ENCODE peak calls at places on chromosomes 12 and 14, in eight cellular contexts. Q is lower leg skin; X is CD4-positive, alpha-beta T cell; A is BJ; S is A549; T is stomach; L is GM13977; K is left ventricle myocardium inferior. I is an unnamed sample.

GRCh38 chr12:89280833-89281533 is 71.3 kb downstream of the DUSP6 start:
- DNase-seq in Q (no peak), X (no peak), A (no peak), S (no peak), T (no peak), L (no peak), K (peak), I (no peak)

GRCh38 chr12:123384318-123384993 is 524 bp downstream of the KMT5A start:
- DNase-seq in Q (no peak), X (no peak), A (no peak), S (no peak), T (no peak), L (peak), K (no peak), I (no peak)

GRCh38 chr12:82781288-82782078 is 94.8 kb downstream of the TMTC2 start:
- DNase-seq in Q (no peak), X (no peak), A (no peak), S (no peak), T (no peak), L (no peak), K (no peak), I (no peak)

GRCh38 chr14:106506901-106507305 is 980.5 kb downstream of the TMEM121 start:
- DNase-seq in Q (no peak), X (peak), A (no peak), S (no peak), T (no peak), L (no peak), K (no peak), I (no peak)

GRCh38 chr12:63893170-63893569 is 48.7 kb downstream of the SRGAP1 start:
- DNase-seq in Q (no peak), X (no peak), A (no peak), S (no peak), T (no peak), L (no peak), K (no peak), I (no peak)

GRCh38 chr14:74257988-74258704 is 18.9 kb downstream of the VSX2 start:
- DNase-seq in Q (no peak), X (no peak), A (no peak), S (no peak), T (no peak), L (no peak), K (no peak), I (no peak)

GRCh38 chr12:42277426-42278115 is 39.5 kb upstream of the YAF2 start:
- DNase-seq in Q (no peak), X (no peak), A (no peak), S (no peak), T (no peak), L (no peak), K (no peak), I (no peak)

GRCh38 chr14:96039633-96040311 is 610 bp downstream of the C14orf132 start:
- DNase-seq in Q (no peak), X (no peak), A (no peak), S (peak), T (no peak), L (no peak), K (no peak), I (no peak)

GRCh38 chr12:7042847-7043246 is 17.7 kb upstream of the C1S start:
- DNase-seq in Q (no peak), X (no peak), A (no peak), S (peak), T (no peak), L (peak), K (no peak), I (no peak)

GRCh38 chr12:57740656-57741412 is 2.3 kb upstream of the AGAP2 start:
- DNase-seq in Q (no peak), X (peak), A (no peak), S (no peak), T (no peak), L (peak), K (no peak), I (no peak)

GRCh38 chr12:119171691-119172090 is 7.0 kb upstream of the HSPB8 start:
- DNase-seq in Q (no peak), X (no peak), A (no peak), S (no peak), T (no peak), L (no peak), K (no peak), I (no peak)

GRCh38 chr14:83860757-83861156 is 1669.2 kb upstream of the FLRT2 start:
- DNase-seq in Q (no peak), X (no peak), A (no peak), S (no peak), T (no peak), L (no peak), K (no peak), I (no peak)

GRCh38 chr12:53862831-53863230 is 75.8 kb upstream of the HOXC13 start:
- DNase-seq in Q (no peak), X (no peak), A (peak), S (no peak), T (no peak), L (no peak), K (no peak), I (no peak)

GRCh38 chr12:97639702-97640101 is 177.1 kb downstream of the RMST start:
- DNase-seq in Q (no peak), X (no peak), A (no peak), S (no peak), T (no peak), L (no peak), K (no peak), I (no peak)

GRCh38 chr12:20000229-20000869 is 368.0 kb upstream of the PDE3A start:
- DNase-seq in Q (no peak), X (no peak), A (no peak), S (no peak), T (no peak), L (no peak), K (no peak), I (no peak)

GRCh38 chr12:52752516-52752915 is 24.6 kb downstream of the KRT76 start:
- DNase-seq in Q (no peak), X (no peak), A (no peak), S (no peak), T (no peak), L (no peak), K (no peak), I (no peak)

GRCh38 chr14:37865719-37866549 is 270.5 kb downstream of the TTC6 start:
- DNase-seq in Q (no peak), X (no peak), A (no peak), S (no peak), T (no peak), L (no peak), K (no peak), I (no peak)

GRCh38 chr12:49806321-49806813 is 21.8 kb downstream of the NCKAP5L start:
- DNase-seq in Q (no peak), X (no peak), A (no peak), S (no peak), T (no peak), L (no peak), K (no peak), I (no peak)

GRCh38 chr14:22336031-22336430 is 253.0 kb downstream of the DAD1 start:
- DNase-seq in Q (no peak), X (no peak), A (no peak), S (no peak), T (no peak), L (no peak), K (no peak), I (no peak)

GRCh38 chr14:58560208-58560607 is 77.6 kb upstream of the DACT1 start:
- DNase-seq in Q (no peak), X (no peak), A (no peak), S (no peak), T (no peak), L (no peak), K (no peak), I (no peak)

GRCh38 chr12:106645465-106646330 is 62.9 kb downstream of the RFX4 start:
- DNase-seq in Q (no peak), X (no peak), A (no peak), S (no peak), T (no peak), L (no peak), K (no peak), I (no peak)

GRCh38 chr12:107027304-107028053 is 40.5 kb upstream of the MTERF2 start:
- DNase-seq in Q (peak), X (no peak), A (peak), S (peak), T (no peak), L (no peak), K (no peak), I (no peak)

GRCh38 chr14:74763803-74764531 is 851 bp downstream of the YLPM1 start:
- DNase-seq in Q (peak), X (no peak), A (no peak), S (no peak), T (no peak), L (no peak), K (no peak), I (no peak)

GRCh38 chr12:49060237-49061156 is at the start of gene KMT2D:
- DNase-seq in Q (peak), X (peak), A (peak), S (peak), T (peak), L (peak), K (peak), I (peak)

GRCh38 chr14:104357689-104358527 is 219.5 kb downstream of the KIF26A start:
- DNase-seq in Q (no peak), X (peak), A (no peak), S (no peak), T (peak), L (no peak), K (no peak), I (peak)

GRCh38 chr12:18754118-18754707 is 16.3 kb downstream of the CAPZA3 start:
- DNase-seq in Q (no peak), X (no peak), A (no peak), S (no peak), T (no peak), L (no peak), K (no peak), I (no peak)

DNA sequence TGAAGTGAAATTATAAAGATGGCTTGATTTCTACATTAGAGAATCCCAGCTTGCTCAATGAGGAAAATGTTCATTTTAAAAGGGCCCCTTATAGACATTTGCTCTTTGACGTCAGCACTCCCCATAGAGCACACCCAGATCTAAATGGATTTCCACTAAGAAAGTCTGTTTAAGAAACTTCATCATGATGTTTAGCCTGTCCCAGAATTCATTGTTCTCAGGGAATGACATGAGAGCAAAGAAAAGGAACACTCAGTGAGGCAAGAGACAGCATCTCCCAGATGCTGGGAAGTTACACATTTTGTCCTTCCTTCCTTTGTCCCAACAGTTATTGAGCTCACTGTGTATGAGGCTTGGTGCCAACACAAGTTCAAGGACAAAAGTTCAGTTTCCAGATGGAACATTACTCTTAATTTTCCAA is 4.9 kb downstream of the PHLDA1 start:
- DNase-seq in Q (no peak), X (no peak), A (no peak), S (no peak), T (no peak), L (no peak), K (no peak), I (no peak)
- TF ChIP-seq CTCF in Q (no peak), X (no peak), A (no peak), S (no peak), T (no peak), L (no peak), K (no peak), I (no peak)

GRCh38 chr12:46024099-46024498 is 33.7 kb upstream of the SCAF11 start:
- DNase-seq in Q (no peak), X (no peak), A (no peak), S (no peak), T (no peak), L (no peak), K (no peak), I (no peak)
- TF ChIP-seq CTCF in Q (no peak), X (no peak), A (no peak), S (no peak), T (no peak), L (no peak), K (no peak), I (no peak)

GRCh38 chr14:100546051-100546443 is 41.2 kb downstream of the BEGAIN start:
- DNase-seq in Q (no peak), X (peak), A (no peak), S (no peak), T (peak), L (peak), K (peak), I (no peak)

GRCh38 chr14:100547633-100548294 is 39.5 kb downstream of the BEGAIN start:
- DNase-seq in Q (peak), X (peak), A (peak), S (no peak), T (peak), L (no peak), K (peak), I (peak)

GRCh38 chr14:100544506-100545141 is 42.6 kb downstream of the BEGAIN start:
- DNase-seq in Q (no peak), X (no peak), A (no peak), S (no peak), T (no peak), L (no peak), K (no peak), I (no peak)

GRCh38 chr14:100543471-100544455 is 43.5 kb downstream of the BEGAIN start:
- DNase-seq in Q (no peak), X (no peak), A (no peak), S (no peak), T (no peak), L (no peak), K (no peak), I (no peak)

GRCh38 chr14:100545359-100545758 is 41.9 kb downstream of the BEGAIN start:
- DNase-seq in Q (no peak), X (no peak), A (no peak), S (no peak), T (no peak), L (no peak), K (no peak), I (no peak)
- TF ChIP-seq CTCF in Q (no peak), X (no peak), A (no peak), S (no peak), T (no peak), L (no peak), K (no peak), I (no peak)

DNA sequence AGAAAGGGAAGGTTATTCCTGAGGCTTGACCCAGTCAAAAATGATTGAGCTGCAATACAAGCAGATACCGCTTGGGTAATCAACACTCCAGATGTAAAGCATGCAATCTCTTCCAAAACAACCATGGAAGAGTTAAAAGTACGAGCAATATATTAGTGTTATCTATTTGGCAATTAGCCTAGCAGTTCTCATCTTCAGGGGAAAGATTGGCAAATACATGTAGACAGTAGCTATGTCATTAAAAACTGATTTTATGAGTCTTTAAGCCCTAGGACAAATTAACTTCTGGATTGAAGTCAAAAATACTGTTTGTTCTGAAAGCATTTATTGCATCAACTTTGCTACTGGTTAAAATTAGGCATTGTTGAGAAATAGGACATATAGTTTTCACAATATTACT is 9.3 kb upstream of the GYS2 start:
- DNase-seq in Q (no peak), X (no peak), A (no peak), S (no peak), T (no peak), L (no peak), K (no peak), I (no peak)
- TF ChIP-seq CTCF in Q (no peak), X (no peak), A (no peak), S (no peak), T (no peak), L (no peak), K (peak), I (peak)

GRCh38 chr12:27081668-27082091 is 698 bp downstream of the C12orf71 start:
- DNase-seq in Q (no peak), X (no peak), A (no peak), S (no peak), T (no peak), L (no peak), K (no peak), I (no peak)
- TF ChIP-seq CTCF in Q (no peak), X (no peak), A (peak), S (no peak), T (no peak), L (no peak), K (no peak), I (peak)

GRCh38 chr12:47071241-47071852 is 8.1 kb upstream of the PCED1B start:
- DNase-seq in Q (no peak), X (no peak), A (no peak), S (no peak), T (no peak), L (peak), K (no peak), I (no peak)
- TF ChIP-seq CTCF in Q (no peak), X (peak), A (peak), S (peak), T (no peak), L (peak), K (peak), I (peak)

I was measured in CD14-positive monocyte.